ENCODE peak calls at places on chromosomes 5 and 9, in ten cellular contexts. E, H, Z, P, I, D, C, M, Q and N are unnamed samples.

GRCh38 chr5:126589536-126590297 is 5.3 kb downstream of the ALDH7A1 start:
- DNase-seq in M (no peak), H (no peak), P (no peak), I (no peak), E (no peak), Q (no peak), D (no peak), Z (no peak), C (peak; percentile 46), N (no peak)

GRCh38 chr5:63085551-63085950 is 506.9 kb downstream of the LRRC70 start:
- DNase-seq in E (no peak), I (no peak), M (no peak), H (no peak), C (no peak), D (no peak), Q (no peak), P (no peak), Z (peak; percentile 11), N (no peak)

GRCh38 chr9:121954477-121955175 is 138.5 kb downstream of the TTLL11 start:
- DNase-seq in I (no peak), C (peak; percentile 67), P (peak; percentile 87), M (peak; percentile 83), D (no peak), E (peak; percentile 80), H (no peak), Z (peak; percentile 46), Q (no peak), N (peak; percentile 86)

GRCh38 chr5:36414869-36415282 is 113.2 kb upstream of the RANBP3L start:
- DNase-seq in H (no peak), Q (peak; percentile 79), Z (peak; percentile 26), C (no peak), I (peak; percentile 47), P (no peak), M (no peak), E (no peak), D (peak; percentile 37), N (no peak)

GRCh38 chr5:158874343-158874742 is 225.4 kb downstream of the EBF1 start:
- DNase-seq in D (no peak), P (no peak), E (no peak), H (no peak), C (no peak), Q (no peak), M (no peak), I (no peak), Z (no peak), N (no peak)

GRCh38 chr5:142322747-142323479 is 1.9 kb downstream of the SPRY4 start:
- DNase-seq in I (peak; percentile 53), M (peak; percentile 39), C (peak; percentile 79), D (no peak), E (peak; percentile 34), P (peak; percentile 76), Q (no peak), H (no peak), Z (no peak), N (no peak)

GRCh38 chr9:111482656-111483418 is 1.3 kb downstream of the ECPAS start:
- DNase-seq in C (peak; percentile 90), E (peak; percentile 81), Z (peak; percentile 83), D (no peak), H (peak; percentile 95), I (peak; percentile 91), Q (peak; percentile 86), M (peak; percentile 51), P (peak; percentile 91), N (peak; percentile 87)

GRCh38 chr5:38370341-38371100 is 112.2 kb downstream of the EGFLAM start:
- DNase-seq in Z (no peak), M (no peak), I (no peak), P (no peak), C (no peak), E (no peak), Q (no peak), H (no peak), D (no peak), N (no peak)

GRCh38 chr5:85132269-85132668 is 747.6 kb upstream of the EDIL3 start:
- DNase-seq in D (no peak), M (peak; percentile 68), Z (no peak), I (no peak), H (no peak), P (no peak), Q (no peak), C (no peak), E (no peak), N (no peak)

GRCh38 chr9:99239341-99240055 is 17.4 kb downstream of the SEC61B start:
- DNase-seq in Z (no peak), C (no peak), E (no peak), Q (no peak), I (no peak), P (no peak), H (no peak), M (peak; percentile 51), D (no peak), N (no peak)

GRCh38 chr5:58933891-58934628 is 351.2 kb downstream of the RAB3C start:
- DNase-seq in Q (no peak), M (no peak), E (no peak), Z (no peak), I (no peak), D (no peak), P (no peak), C (no peak), H (no peak), N (no peak)

GRCh38 chr5:13783731-13784130 is 160.8 kb downstream of the DNAH5 start:
- DNase-seq in H (no peak), Z (no peak), E (peak; percentile 15), P (no peak), I (no peak), M (no peak), D (no peak), C (no peak), Q (no peak), N (no peak)

GRCh38 chr9:2307480-2307879 is 292.3 kb downstream of the SMARCA2 start:
- DNase-seq in Q (no peak), H (no peak), D (no peak), M (no peak), Z (no peak), P (no peak), E (no peak), I (no peak), C (no peak), N (no peak)

GRCh38 chr9:76213751-76214150 is 180.5 kb downstream of the RFK start:
- DNase-seq in E (no peak), D (no peak), Q (no peak), I (no peak), P (no peak), H (no peak), Z (no peak), M (peak; percentile 35), C (no peak), N (no peak)

GRCh38 chr5:125227333-125228075 is 481.1 kb upstream of the ZNF608 start:
- DNase-seq in P (no peak), C (no peak), I (peak; percentile 79), H (no peak), Z (peak; percentile 9), Q (peak; percentile 11), M (peak; percentile 33), E (no peak), D (peak; percentile 15), N (no peak)

GRCh38 chr5:139461698-139462097 is 845 bp downstream of the ECSCR start:
- DNase-seq in Z (peak; percentile 15), Q (no peak), C (no peak), E (no peak), M (peak; percentile 55), H (no peak), D (no peak), P (no peak), I (peak; percentile 61), N (no peak)

GRCh38 chr5:139460457-139460856 is 2.1 kb downstream of the ECSCR start:
- DNase-seq in P (no peak), D (no peak), C (no peak), Z (no peak), M (peak; percentile 29), I (no peak), E (no peak), H (no peak), Q (no peak), N (no peak)

GRCh38 chr5:139459451-139459934 is 3.0 kb downstream of the ECSCR start:
- DNase-seq in D (no peak), C (peak; percentile 70), H (peak; percentile 70), I (peak; percentile 66), E (no peak), P (no peak), Z (peak; percentile 30), Q (no peak), M (no peak), N (no peak)

GRCh38 chr5:139462582-139463276 is at the start of gene ECSCR:
- DNase-seq in P (no peak), D (no peak), C (peak; percentile 75), Q (no peak), H (peak; percentile 78), M (peak; percentile 22), Z (no peak), I (peak; percentile 81), E (peak; percentile 46), N (no peak)

GRCh38 chr5:139461176-139461575 is 1.4 kb downstream of the ECSCR start:
- DNase-seq in I (no peak), M (no peak), H (no peak), D (no peak), Q (no peak), P (no peak), C (no peak), Z (no peak), E (no peak), N (no peak)
- H3K4me3 ChIP-seq in I (no peak overlapping the region), M (peak overlapping the region; percentile 47), H (no peak overlapping the region), D (no peak overlapping the region), Q (no peak overlapping the region), P (peak overlapping the region; percentile 34), C (peak overlapping the region; percentile 73), Z (no peak overlapping the region), E (no peak overlapping the region), N (peak overlapping the region; percentile 17)

GRCh38 chr5:131765261-131765660 is 31.6 kb downstream of the FNIP1 start:
- DNase-seq in I (no peak), C (no peak), M (no peak), Q (no peak), P (no peak), D (no peak), H (no peak), Z (no peak), E (no peak), N (no peak)
- H3K9me3 ChIP-seq in I (peaks cover 17% of the 10 kb centered on the region), C (no peaks in the 10 kb centered on the region), M (no peaks in the 10 kb centered on the region), Q (no peaks in the 10 kb centered on the region), P (peaks cover 7% of the 10 kb centered on the region), D (no peaks in the 10 kb centered on the region), H (peaks cover 12% of the 10 kb centered on the region), Z (no peaks in the 10 kb centered on the region), E (peaks cover 8% of the 10 kb centered on the region), N (peaks cover 4% of the 10 kb centered on the region)

GRCh38 chr9:133114451-133114885 is 6.6 kb downstream of the RALGDS start:
- DNase-seq in P (peak; percentile 74), H (peak; percentile 80), M (no peak), Q (no peak), Z (peak; percentile 85), D (no peak), E (peak; percentile 75), C (peak; percentile 81), I (no peak), N (no peak)
- H3K4me3 ChIP-seq in P (no peak overlapping the region), H (no peak overlapping the region), M (no peak overlapping the region), Q (no peak overlapping the region), Z (no peak overlapping the region), D (no peak overlapping the region), E (no peak overlapping the region), C (no peak overlapping the region), I (no peak overlapping the region), N (peak overlapping the region; percentile 15)

DNA sequence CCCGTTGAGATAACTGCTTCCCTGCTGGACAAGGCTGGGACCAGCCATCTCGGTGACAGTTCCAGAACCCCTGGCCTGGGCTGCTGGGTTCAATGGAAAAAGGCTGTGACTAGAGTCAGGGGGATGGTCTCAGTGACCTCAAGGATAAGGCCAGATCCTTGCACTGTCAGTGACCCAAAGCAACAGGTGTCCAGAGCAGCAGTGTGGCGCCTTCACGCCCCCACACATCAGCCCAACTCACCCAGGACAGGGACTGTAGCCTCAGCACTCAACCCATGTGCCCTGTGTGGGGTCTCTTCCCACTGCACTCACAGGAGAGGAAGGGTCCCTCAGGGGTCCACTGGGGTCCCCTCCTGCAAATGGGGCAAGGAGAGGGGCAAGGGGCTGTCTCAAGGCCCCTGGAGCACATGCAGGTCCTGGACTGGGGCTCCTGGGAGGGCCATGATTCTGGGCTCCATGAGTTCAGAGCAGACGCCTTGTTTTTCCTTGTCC is 698 bp upstream of the LCN2 start:
- DNase-seq in E (no peak), Z (no peak), H (peak; percentile 65), P (no peak), Q (no peak), M (no peak), C (peak; percentile 19), I (no peak), D (no peak), N (peak; percentile 55)
- H3K9me3 ChIP-seq in E (no peaks in the 10 kb centered on the region), Z (no peaks in the 10 kb centered on the region), H (no peaks in the 10 kb centered on the region), P (no peaks in the 10 kb centered on the region), Q (no peaks in the 10 kb centered on the region), M (no peaks in the 10 kb centered on the region), C (no peaks in the 10 kb centered on the region), I (no peaks in the 10 kb centered on the region), D (no peaks in the 10 kb centered on the region), N (no peaks in the 10 kb centered on the region)